ENCODE peak calls at places on chromosomes 16 and 17, in seven cellular contexts. P is heart left ventricle, J is transverse colon, V is A549, M is upper lobe of left lung, I is breast epithelium, R is IMR-90. C is an unnamed sample.

GRCh38 chr17:56274491-56274890 is 121.2 kb downstream of the ANKFN1 start:
- DNase-seq in P (no peak), J (no peak), V (no peak), M (no peak), I (no peak), R (no peak), C (no peak)

GRCh38 chr16:50275428-50276127 is 9.2 kb downstream of the ADCY7 start:
- DNase-seq in P (peak; percentile 7), J (no peak), V (no peak), M (no peak), I (no peak), R (no peak), C (no peak)

GRCh38 chr16:55909876-55910275 is 34.7 kb upstream of the CES5A start:
- DNase-seq in P (no peak), J (no peak), V (no peak), M (no peak), I (no peak), R (no peak), C (no peak)

GRCh38 chr17:77622627-77623026 is 335.9 kb upstream of the TNRC6C start:
- DNase-seq in P (no peak), J (no peak), V (peak; percentile 39), M (no peak), I (no peak), R (no peak), C (no peak)

GRCh38 chr16:70687671-70688265 is 1.9 kb upstream of the MTSS2 start:
- DNase-seq in P (no peak), J (no peak), V (no peak), M (peak; percentile 84), I (no peak), R (no peak), C (no peak)

GRCh38 chr17:17669851-17670232 is 11.4 kb upstream of the RAI1 start:
- DNase-seq in P (no peak), J (no peak), V (no peak), M (no peak), I (no peak), R (no peak), C (no peak)

GRCh38 chr17:44010966-44011647 is 3.7 kb downstream of the TMEM101 start:
- DNase-seq in P (no peak), J (no peak), V (no peak), M (no peak), I (no peak), R (peak; percentile 79), C (no peak)

GRCh38 chr17:82593590-82594087 is 54.6 kb downstream of the WDR45B start:
- DNase-seq in P (peak; percentile 37), J (peak; percentile 23), V (no peak), M (peak; percentile 82), I (no peak), R (no peak), C (no peak)

GRCh38 chr17:12041316-12041715 is 20.6 kb downstream of the MAP2K4 start:
- DNase-seq in P (no peak), J (no peak), V (peak; percentile 29), M (no peak), I (no peak), R (peak; percentile 87), C (no peak)

GRCh38 chr17:73528679-73529078 is 115.6 kb downstream of the SDK2 start:
- DNase-seq in P (no peak), J (no peak), V (no peak), M (no peak), I (no peak), R (no peak), C (no peak)

GRCh38 chr16:67458121-67458641 is 22.8 kb downstream of the ATP6V0D1 start:
- DNase-seq in P (peak; percentile 45), J (no peak), V (no peak), M (peak; percentile 33), I (no peak), R (no peak), C (no peak)

GRCh38 chr16:67454104-67454503 is 23.2 kb downstream of the HSD11B2 start:
- DNase-seq in P (no peak), J (no peak), V (no peak), M (no peak), I (no peak), R (no peak), C (no peak)

GRCh38 chr16:67454852-67455251 is 23.9 kb downstream of the HSD11B2 start:
- DNase-seq in P (no peak), J (no peak), V (no peak), M (no peak), I (no peak), R (no peak), C (no peak)

GRCh38 chr16:67457611-67458010 is 23.3 kb downstream of the ATP6V0D1 start:
- DNase-seq in P (no peak), J (no peak), V (no peak), M (no peak), I (no peak), R (no peak), C (no peak)

GRCh38 chr16:67456383-67457140 is 24.4 kb downstream of the ATP6V0D1 start:
- DNase-seq in P (peak; percentile 86), J (peak; percentile 83), V (peak; percentile 34), M (no peak), I (peak; percentile 83), R (peak; percentile 36), C (no peak)
- TF ChIP-seq CTCF in P (peak; percentile 62), J (peak; percentile 63), V (no peak), M (peak; percentile 25), I (peak; percentile 61), R (peak; percentile 50), C (no peak)

GRCh38 chr17:79706931-79707382 is 23.8 kb upstream of the ENPP7 start:
- DNase-seq in P (no peak), J (peak; percentile 19), V (peak; percentile 67), M (no peak), I (no peak), R (no peak), C (no peak)

GRCh38 chr17:79707441-79707850 is 23.3 kb upstream of the ENPP7 start:
- DNase-seq in P (no peak), J (no peak), V (no peak), M (no peak), I (no peak), R (no peak), C (no peak)

GRCh38 chr17:79705674-79706073 is 25.1 kb upstream of the ENPP7 start:
- DNase-seq in P (no peak), J (no peak), V (no peak), M (no peak), I (no peak), R (no peak), C (no peak)

GRCh38 chr17:79704691-79705090 is 26.1 kb upstream of the ENPP7 start:
- DNase-seq in P (no peak), J (no peak), V (no peak), M (no peak), I (no peak), R (no peak), C (no peak)

DNA sequence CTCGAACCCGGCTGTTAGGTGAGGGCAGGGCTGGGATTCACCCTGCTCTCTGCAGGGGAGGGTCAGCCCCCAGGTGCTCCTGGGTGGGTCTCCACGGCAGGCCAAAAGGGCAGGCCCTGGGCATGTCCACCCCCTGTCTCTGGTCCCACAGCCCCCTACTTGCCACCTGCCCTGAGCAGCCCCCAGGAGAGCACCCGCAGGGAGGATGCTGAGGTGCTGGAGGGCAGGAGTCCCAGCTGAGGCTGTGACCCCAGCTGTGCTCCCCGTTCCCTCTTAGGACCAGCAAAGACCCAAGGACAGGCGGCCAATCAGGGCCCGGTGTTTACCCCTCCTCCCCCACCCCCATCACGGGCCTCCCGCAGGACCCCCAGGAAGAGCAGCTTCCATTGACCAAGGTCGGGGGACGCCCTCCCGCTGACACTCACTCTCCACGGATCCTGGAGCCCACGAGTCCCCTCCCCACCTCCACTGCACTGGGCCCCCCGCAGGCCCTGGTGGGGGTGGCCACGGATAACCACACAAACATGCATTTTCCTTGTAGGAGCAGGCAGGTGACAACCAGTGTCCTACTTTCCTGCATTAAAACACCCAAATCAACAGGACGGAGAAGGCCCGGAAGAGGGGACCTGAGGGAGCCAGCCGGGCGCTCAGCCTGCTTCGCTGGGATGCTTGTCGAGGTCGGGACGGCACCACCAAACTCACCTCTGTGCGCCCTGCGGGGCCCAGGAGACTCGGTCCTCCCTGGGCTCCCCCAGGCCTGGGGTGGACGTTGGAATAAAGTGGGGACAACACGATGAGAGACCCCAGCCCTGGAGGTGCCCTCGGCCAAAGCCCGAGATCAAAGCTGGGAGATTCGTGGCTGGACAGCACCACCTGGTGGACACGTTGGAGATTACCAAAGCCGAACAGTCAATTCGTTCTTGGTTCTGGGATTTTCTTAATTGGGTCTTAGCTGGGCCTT is 22.5 kb upstream of the ENPP7 start:
- DNase-seq in P (peak; percentile 56), J (peak; percentile 54), V (peak; percentile 66), M (peak; percentile 72), I (peak; percentile 35), R (peak; percentile 38), C (no peak)
- H3K4me3 ChIP-seq in P (no peak overlapping the region), J (no peak overlapping the region), V (no peak overlapping the region), M (no peak overlapping the region), I (no peak overlapping the region), R (no peak overlapping the region), C (no peak overlapping the region)

GRCh38 chr16:89629827-89630610 is 16.6 kb downstream of the DPEP1 start:
- DNase-seq in P (no peak), J (peak; percentile 70), V (no peak), M (no peak), I (no peak), R (no peak), C (no peak)
- TF ChIP-seq POLR2A in P (no peak), J (no peak), V (no peak), M (no peak), I (no peak), R (no peak), C (no peak)

GRCh38 chr16:22099256-22099975 is 7.1 kb downstream of the VWA3A start:
- DNase-seq in P (no peak), J (no peak), V (no peak), M (no peak), I (no peak), R (no peak), C (no peak)
- TF ChIP-seq CTCF in P (no peak), J (no peak), V (no peak), M (no peak), I (no peak), R (no peak), C (no peak)

C was measured in lower leg skin.